ENCODE peak calls at places on chromosomes 13 and 19, in nine cellular contexts. V, B, H, A, M, X, D, K and E are unnamed samples. For H3K4me1 and H3K9me3, the result is how much of the 10 kb centered on the place peaks cover.

GRCh38 chr19:7852851-7853759 is 21.1 kb downstream of the PRR36 start:
- DNase-seq in K (no peak), D (peak), X (peak), B (peak), H (peak), M (peak), V (peak), A (peak), E (no peak)

GRCh38 chr13:39783051-39783450 is 127.6 kb downstream of the COG6 start:
- DNase-seq in D (no peak), K (no peak), H (no peak), B (no peak), X (no peak), A (no peak), M (no peak), V (no peak), E (no peak)

GRCh38 chr13:113938716-113939115 is 35.2 kb downstream of the C13orf46 start:
- DNase-seq in A (no peak), D (no peak), H (no peak), M (no peak), X (no peak), B (no peak), K (no peak), V (peak), E (no peak)

GRCh38 chr13:48783831-48784230 is 130.1 kb downstream of the CYSLTR2 start:
- DNase-seq in D (no peak), B (no peak), M (no peak), A (no peak), X (no peak), H (no peak), V (no peak), K (no peak), E (no peak)

GRCh38 chr19:4660181-4660791 is 9.9 kb downstream of the MYDGF start:
- DNase-seq in K (no peak), M (no peak), X (no peak), H (peak), A (peak), D (no peak), B (no peak), V (peak), E (no peak)

GRCh38 chr19:50712833-50713232 is 6.8 kb downstream of the SHANK1 start:
- DNase-seq in V (no peak), K (no peak), D (no peak), H (no peak), X (no peak), A (no peak), M (no peak), B (no peak), E (no peak)

GRCh38 chr19:50962245-50962644 is 7.1 kb downstream of the KLK6 start:
- DNase-seq in K (no peak), B (no peak), M (no peak), V (no peak), X (no peak), A (no peak), D (no peak), H (no peak), E (no peak)

GRCh38 chr19:50486823-50487515 is 10.3 kb upstream of the GARIN5A start:
- DNase-seq in H (peak), V (no peak), B (no peak), X (peak), K (no peak), M (peak), A (peak), D (peak), E (no peak)

GRCh38 chr19:803686-804418 is 6.6 kb downstream of the PTBP1 start:
- DNase-seq in H (no peak), X (no peak), D (no peak), K (peak), V (no peak), B (no peak), M (no peak), A (no peak), E (no peak)

GRCh38 chr19:54208784-54209057 is 8.1 kb downstream of the RPS9 start:
- DNase-seq in M (no peak), V (no peak), D (peak), A (no peak), H (no peak), B (no peak), X (no peak), K (no peak), E (no peak)

GRCh38 chr13:52738719-52739467 is 727 bp downstream of the CNMD start:
- DNase-seq in V (no peak), M (no peak), X (peak), D (no peak), A (no peak), B (no peak), H (peak), K (peak), E (no peak)

GRCh38 chr13:29543230-29544215 is 52.0 kb downstream of the SLC7A1 start:
- DNase-seq in M (no peak), V (no peak), B (no peak), X (no peak), K (no peak), H (no peak), A (peak), D (peak), E (no peak)

GRCh38 chr13:63124863-63125262 is 1709.2 kb upstream of the PCDH20 start:
- DNase-seq in A (no peak), B (no peak), X (no peak), V (no peak), M (no peak), D (peak), H (no peak), K (no peak), E (no peak)

GRCh38 chr19:35657904-35658700 is 8.2 kb upstream of the UPK1A start:
- DNase-seq in A (no peak), X (no peak), D (peak), V (no peak), K (no peak), M (no peak), H (no peak), B (no peak), E (no peak)

GRCh38 chr19:11479470-11480080 is 1.3 kb downstream of the ELAVL3 start:
- DNase-seq in K (no peak), H (peak), A (peak), V (no peak), D (peak), X (no peak), B (no peak), M (no peak), E (no peak)

GRCh38 chr13:48222358-48223015 is 10.5 kb upstream of the ITM2B start:
- DNase-seq in V (peak), X (no peak), M (peak), H (no peak), D (no peak), B (peak), K (no peak), A (no peak), E (peak)

GRCh38 chr13:99908129-99908805 is 63.3 kb downstream of the ZIC5 start:
- DNase-seq in M (no peak), K (no peak), H (no peak), V (no peak), B (no peak), D (peak), A (no peak), X (no peak), E (no peak)

GRCh38 chr13:50635504-50635903 is 208.0 kb downstream of the DLEU7 start:
- DNase-seq in X (no peak), D (no peak), K (peak), A (no peak), H (no peak), B (peak), M (no peak), V (peak), E (peak)

GRCh38 chr13:76512676-76513277 is 373.4 kb downstream of the KCTD12 start:
- DNase-seq in K (peak), H (no peak), M (no peak), V (no peak), D (peak), B (no peak), X (no peak), A (no peak), E (no peak)

GRCh38 chr13:47481521-47481920 is 519.6 kb downstream of the SUCLA2 start:
- DNase-seq in H (no peak), D (peak), M (no peak), V (no peak), K (no peak), B (no peak), A (no peak), X (no peak), E (no peak)

GRCh38 chr19:2436384-2436783 is 9.0 kb upstream of the TIMM13 start:
- DNase-seq in A (no peak), V (no peak), M (no peak), B (no peak), X (no peak), D (no peak), H (no peak), K (no peak), E (no peak)

GRCh38 chr13:97328222-97328790 is 105.7 kb upstream of the RAP2A start:
- DNase-seq in A (no peak), X (no peak), V (no peak), H (peak), M (no peak), D (peak), B (no peak), K (no peak), E (no peak)

GRCh38 chr19:45119582-45119981 is 26.6 kb downstream of the PPP1R37 start:
- DNase-seq in B (no peak), M (no peak), X (no peak), H (no peak), K (no peak), V (no peak), A (peak), D (no peak), E (no peak)

GRCh38 chr13:25192936-25193335 is 20.8 kb upstream of the AMER2 start:
- DNase-seq in X (no peak), A (no peak), D (no peak), B (no peak), M (no peak), V (no peak), H (no peak), K (no peak), E (no peak)

GRCh38 chr13:89267734-89268133 is 1596.6 kb downstream of the SLITRK5 start:
- DNase-seq in A (no peak), V (no peak), X (no peak), H (no peak), D (peak), B (no peak), K (no peak), M (no peak), E (no peak)

GRCh38 chr19:38852231-38853044 is 2.7 kb upstream of the HNRNPL start:
- DNase-seq in K (peak), H (peak), X (peak), B (peak), D (peak), M (peak), V (peak), A (peak), E (peak)

GRCh38 chr19:39223703-39224279 is 19.7 kb upstream of the SYCN start:
- DNase-seq in X (no peak), M (no peak), D (peak), H (peak), B (no peak), V (no peak), A (no peak), K (no peak), E (no peak)

GRCh38 chr13:94345374-94346195 is 133.9 kb downstream of the DCT start:
- DNase-seq in A (no peak), D (peak), V (no peak), H (no peak), K (no peak), X (no peak), B (no peak), M (no peak), E (no peak)
- TF ChIP-seq CTCF in A (no peak), D (no peak), V (no peak), H (no peak), K (no peak), X (peak), B (no peak), M (no peak), E (no peak)

GRCh38 chr19:18021121-18021755 is 13.3 kb downstream of the ARRDC2 start:
- DNase-seq in K (peak), M (peak), D (peak), A (peak), H (no peak), V (peak), X (peak), B (peak), E (peak)

GRCh38 chr19:18023596-18024212 is 15.7 kb downstream of the ARRDC2 start:
- DNase-seq in D (no peak), V (peak), X (peak), B (no peak), H (no peak), M (peak), A (peak), K (peak), E (peak)

GRCh38 chr19:18029617-18030338 is 21.8 kb downstream of the ARRDC2 start:
- DNase-seq in K (no peak), B (no peak), V (peak), D (no peak), A (peak), M (peak), H (no peak), X (no peak), E (peak)

DNA sequence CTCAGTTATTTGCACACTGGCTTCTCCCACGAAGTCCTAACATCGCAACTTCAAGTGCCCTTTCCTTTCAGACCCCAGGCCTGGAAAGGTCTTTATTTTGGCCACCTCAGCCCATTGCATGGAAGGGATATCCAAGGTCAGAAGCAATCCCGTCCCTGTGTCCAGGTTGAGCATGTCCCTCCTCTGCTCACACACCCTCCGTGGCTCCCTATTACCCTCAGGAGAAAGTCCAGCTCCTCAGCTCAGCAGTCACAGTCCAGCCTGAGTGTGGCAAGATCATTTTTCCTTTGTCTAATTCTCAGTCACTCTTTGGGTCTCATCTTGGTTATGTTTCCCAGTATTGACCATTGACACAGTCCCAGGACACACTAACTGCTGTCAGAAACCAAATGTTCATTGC is 19.2 kb downstream of the ARRDC2 start:
- DNase-seq in B (no peak), M (no peak), X (no peak), A (no peak), H (no peak), D (no peak), V (no peak), K (no peak), E (no peak)
- H3K4me1 ChIP-seq in B (under half), M (under half), X (under half), A (under half), H (under half), D (under half), V (under half), K (under half), E (under half)

GRCh38 chr19:56751078-56751489 is 79.5 kb upstream of the ZNF835 start:
- DNase-seq in X (no peak), A (no peak), D (no peak), B (no peak), K (no peak), M (no peak), H (no peak), V (no peak), E (no peak)
- H3K9me3 ChIP-seq in X (under half), A (under half), D (under half), B (under half), K (under half), M (under half), H (under half), V (under half), E (under half)

GRCh38 chr19:49116544-49116943 is 2.4 kb downstream of the LIN7B start:
- DNase-seq in X (no peak), B (no peak), A (peak), H (no peak), V (peak), K (no peak), M (no peak), D (no peak), E (no peak)

GRCh38 chr19:49114630-49115363 is 627 bp downstream of the LIN7B start:
- DNase-seq in K (peak), A (peak), B (peak), D (peak), M (peak), X (peak), V (peak), H (peak), E (peak)

GRCh38 chr19:49110567-49110966 is 3.6 kb upstream of the LIN7B start:
- DNase-seq in X (no peak), D (peak), K (no peak), V (no peak), M (no peak), A (no peak), B (no peak), H (no peak), E (no peak)

GRCh38 chr19:49111218-49111998 is 2.8 kb upstream of the LIN7B start:
- DNase-seq in D (no peak), A (no peak), K (no peak), M (no peak), V (no peak), B (no peak), H (no peak), X (no peak), E (no peak)

GRCh38 chr19:49113762-49114629 is at the start of gene LIN7B:
- DNase-seq in D (peak), A (peak), M (peak), X (peak), H (peak), B (no peak), V (peak), K (peak), E (no peak)
- TF ChIP-seq CTCF in D (no peak), A (no peak), M (peak), X (peak), H (peak), B (peak), V (peak), K (peak), E (peak)

GRCh38 chr13:98570929-98571372 is 6.0 kb downstream of the STK24 start:
- DNase-seq in V (peak), D (peak), M (no peak), X (no peak), A (peak), B (peak), K (no peak), H (no peak), E (no peak)
- H3K4me1 ChIP-seq in V (half or more), D (under half), M (half or more), X (half or more), A (under half), B (under half), K (under half), H (under half), E (under half)

GRCh38 chr13:41293272-41293671 is 17.8 kb upstream of the NAA16 start:
- DNase-seq in B (no peak), M (no peak), D (no peak), K (no peak), H (no peak), V (no peak), A (no peak), X (no peak), E (no peak)
- H3K9me3 ChIP-seq in B (under half), M (under half), D (under half), K (under half), H (under half), V (under half), A (under half), X (under half), E (under half)